ENCODE peak calls at places on chromosomes 6 and 20, in five cellular contexts. B is AG04450, E is Panc1, K is heart right ventricle, I is fibroblast of lung. J is an unnamed sample.

GRCh38 chr6:106069478-106069877 is 16.7 kb upstream of the PRDM1 start:
- DNase-seq in B (peak; percentile 76), E (no peak), K (no peak), I (peak; percentile 89), J (no peak)

GRCh38 chr20:36548006-36548315 is 6.6 kb downstream of the MYL9 start:
- DNase-seq in B (no peak), E (no peak), K (no peak), I (no peak), J (no peak)

GRCh38 chr20:36116813-36117441 is 37.6 kb upstream of the EPB41L1 start:
- DNase-seq in B (peak; percentile 49), E (no peak), K (no peak), I (peak; percentile 93), J (no peak)

GRCh38 chr20:59125909-59126308 is 37.7 kb upstream of the ZNF831 start:
- DNase-seq in B (no peak), E (no peak), K (no peak), I (no peak), J (no peak)

GRCh38 chr20:38612921-38613320 is 11.3 kb downstream of the ARHGAP40 start:
- DNase-seq in B (no peak), E (no peak), K (no peak), I (no peak), J (no peak)

GRCh38 chr6:2505624-2506023 is 245.1 kb downstream of the MYLK4 start:
- DNase-seq in B (no peak), E (no peak), K (no peak), I (no peak), J (no peak)

GRCh38 chr6:31621320-31621939 is 915 bp downstream of the PRRC2A start:
- DNase-seq in B (no peak), E (no peak), K (no peak), I (no peak), J (no peak)

GRCh38 chr6:109453594-109454482 is 1.7 kb downstream of the MICAL1 start:
- DNase-seq in B (no peak), E (no peak), K (peak; percentile 52), I (no peak), J (no peak)

GRCh38 chr20:40961686-40962640 is 66.7 kb upstream of the TOP1 start:
- DNase-seq in B (no peak), E (no peak), K (no peak), I (peak; percentile 38), J (no peak)

GRCh38 chr20:60031107-60031506 is 72.9 kb downstream of the CDH26 start:
- DNase-seq in B (no peak), E (no peak), K (no peak), I (no peak), J (no peak)

GRCh38 chr6:31883699-31884098 is 4.9 kb upstream of the SLC44A4 start:
- DNase-seq in B (no peak), E (no peak), K (no peak), I (no peak), J (no peak)

GRCh38 chr6:6221829-6222535 is 98.5 kb downstream of the F13A1 start:
- DNase-seq in B (no peak), E (no peak), K (no peak), I (no peak), J (no peak)

GRCh38 chr20:62734336-62734735 is 25.7 kb downstream of the NTSR1 start:
- DNase-seq in B (no peak), E (no peak), K (no peak), I (no peak), J (no peak)

GRCh38 chr6:114592506-114592905 is 249.7 kb upstream of the HS3ST5 start:
- DNase-seq in B (no peak), E (no peak), K (no peak), I (no peak), J (no peak)

GRCh38 chr20:14477125-14477524 is 139.7 kb upstream of the FLRT3 start:
- DNase-seq in B (peak; percentile 21), E (no peak), K (no peak), I (peak; percentile 12), J (no peak)

GRCh38 chr20:44704551-44704971 is 10.6 kb upstream of the CCN5 start:
- DNase-seq in B (peak; percentile 51), E (no peak), K (no peak), I (peak; percentile 83), J (no peak)
- H3K27ac ChIP-seq in B (peak overlapping the region; percentile 11), E (peak overlapping the region; percentile 79), K (no peak overlapping the region), I (no peak overlapping the region), J (no peak overlapping the region)

DNA sequence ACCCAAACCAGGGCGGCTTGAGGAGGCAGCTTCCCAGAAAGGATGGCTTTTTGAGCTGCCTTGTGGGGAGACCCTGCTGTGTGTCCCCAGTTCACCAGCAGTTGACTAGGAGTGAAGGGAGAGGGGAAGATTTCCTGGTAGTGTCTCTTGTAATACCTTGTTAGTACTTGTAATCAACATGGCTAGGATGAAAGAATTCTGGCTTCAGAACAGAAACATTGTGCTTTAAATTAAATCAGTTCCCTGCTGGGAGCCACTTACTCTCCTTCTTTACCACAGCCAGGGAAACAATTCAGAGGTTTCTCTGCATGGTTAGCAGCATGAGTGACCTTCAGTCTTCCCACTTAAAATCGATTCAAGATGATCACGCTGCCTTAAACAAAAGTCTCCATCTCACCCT is 525.4 kb upstream of the ID4 start:
- DNase-seq in B (no peak), E (no peak), K (no peak), I (no peak), J (no peak)
- H3K27ac ChIP-seq in B (no peak overlapping the region), E (no peak overlapping the region), K (no peak overlapping the region), I (no peak overlapping the region), J (no peak overlapping the region)

DNA sequence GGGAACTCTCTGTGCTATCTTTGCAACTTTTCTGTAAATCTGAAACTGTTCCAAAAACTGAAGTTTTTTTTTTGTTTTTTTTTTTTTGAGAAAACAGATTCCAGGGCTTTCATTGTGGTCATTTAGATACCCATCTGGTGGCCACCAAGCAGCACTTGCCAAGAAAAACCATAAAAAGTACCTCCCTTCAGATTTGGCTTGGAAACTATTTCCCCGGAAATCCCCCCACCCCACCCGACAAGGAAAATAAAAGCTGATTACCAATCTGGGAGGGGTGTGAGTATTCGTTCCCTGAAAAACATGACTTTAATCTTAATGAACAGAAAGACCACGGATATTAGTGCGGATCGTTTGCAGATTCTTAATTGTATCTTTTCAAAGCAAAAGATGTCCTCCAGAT is 1.9 kb downstream of the NFATC2 start:
- DNase-seq in B (no peak), E (no peak), K (no peak), I (no peak), J (no peak)
- H3K27ac ChIP-seq in B (no peak overlapping the region), E (peak overlapping the region; percentile 34), K (peak overlapping the region; percentile 65), I (no peak overlapping the region), J (no peak overlapping the region)

GRCh38 chr6:76774750-76775396 is 688.4 kb downstream of the HTR1B start:
- DNase-seq in B (no peak), E (no peak), K (no peak), I (peak; percentile 0), J (no peak)

GRCh38 chr6:76776876-76777275 is 686.4 kb downstream of the HTR1B start:
- DNase-seq in B (no peak), E (no peak), K (no peak), I (no peak), J (no peak)

GRCh38 chr6:76779068-76779467 is 684.2 kb downstream of the HTR1B start:
- DNase-seq in B (no peak), E (no peak), K (no peak), I (no peak), J (no peak)
- H3K27ac ChIP-seq in B (no peak overlapping the region), E (peak overlapping the region; percentile 51), K (no peak overlapping the region), I (no peak overlapping the region), J (no peak overlapping the region)

DNA sequence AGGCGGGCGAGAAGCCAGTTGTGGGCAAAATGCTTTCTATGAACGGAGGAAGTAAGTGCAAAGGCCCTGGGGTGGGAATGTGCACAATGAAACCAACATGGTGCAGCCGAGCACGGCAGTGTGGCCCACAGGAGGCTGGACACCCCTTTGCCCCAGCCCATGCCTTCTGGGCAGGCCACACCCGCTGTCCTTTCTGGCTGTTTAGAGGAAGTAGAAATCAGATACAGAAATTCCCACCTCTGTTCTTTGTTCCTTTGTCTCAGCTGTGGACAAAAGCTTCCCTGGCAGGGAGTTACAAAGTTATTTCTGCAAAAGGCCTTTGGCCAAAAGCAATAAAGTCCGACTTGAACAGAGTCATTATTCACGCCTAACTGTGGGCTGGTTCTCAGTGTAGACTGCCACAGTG is 11.9 kb downstream of the SULF2 start:
- DNase-seq in B (no peak), E (no peak), K (peak; percentile 54), I (peak; percentile 74), J (no peak)
- H3K27ac ChIP-seq in B (no peak overlapping the region), E (no peak overlapping the region), K (peak overlapping the region; percentile 72), I (no peak overlapping the region), J (no peak overlapping the region)

J was measured in substantia nigra.